ENCODE peak calls at places on chromosomes 12 and 14, in five cellular contexts. One of them, this sample, is unnamed.

GRCh38 chr14:54981698-54982097 is 45.2 kb downstream of the WDHD1 start:
- DNase-seq in choroid plexus epithelial cell: peak; percentile 48
- DNase-seq in HTR-8/SVneo: no peak
- DNase-seq in activated T-cell treated with anti-CD3 and anti-CD28 coated beads for 1 hour: no peak
- DNase-seq in D341Med: no peak
- DNase-seq in this sample: no peak

GRCh38 chr14:91295276-91295845 is 50.9 kb upstream of the GPR68 start:
- DNase-seq in activated T-cell treated with anti-CD3 and anti-CD28 coated beads for 1 hour: no peak
- DNase-seq in D341Med: no peak
- DNase-seq in HTR-8/SVneo: no peak
- DNase-seq in choroid plexus epithelial cell: no peak
- DNase-seq in this sample: no peak

GRCh38 chr14:63938198-63939005 is 85.6 kb downstream of the SYNE2 start:
- DNase-seq in activated T-cell treated with anti-CD3 and anti-CD28 coated beads for 1 hour: no peak
- DNase-seq in D341Med: no peak
- DNase-seq in HTR-8/SVneo: no peak
- DNase-seq in choroid plexus epithelial cell: peak; percentile 61
- DNase-seq in this sample: no peak

GRCh38 chr12:92848740-92849139 is 80.4 kb downstream of the EEA1 start:
- DNase-seq in D341Med: no peak
- DNase-seq in HTR-8/SVneo: no peak
- DNase-seq in activated T-cell treated with anti-CD3 and anti-CD28 coated beads for 1 hour: no peak
- DNase-seq in choroid plexus epithelial cell: no peak
- DNase-seq in this sample: no peak

GRCh38 chr12:71484272-71484905 is 44.8 kb downstream of the LGR5 start:
- DNase-seq in choroid plexus epithelial cell: no peak
- DNase-seq in D341Med: no peak
- DNase-seq in HTR-8/SVneo: no peak
- DNase-seq in activated T-cell treated with anti-CD3 and anti-CD28 coated beads for 1 hour: no peak
- DNase-seq in this sample: no peak

GRCh38 chr12:4117386-4118016 is 156.1 kb upstream of the CCND2 start:
- DNase-seq in HTR-8/SVneo: no peak
- DNase-seq in D341Med: no peak
- DNase-seq in activated T-cell treated with anti-CD3 and anti-CD28 coated beads for 1 hour: no peak
- DNase-seq in choroid plexus epithelial cell: no peak
- DNase-seq in this sample: no peak

GRCh38 chr14:39433452-39433813 is 1.2 kb upstream of the FBXO33 start:
- DNase-seq in choroid plexus epithelial cell: no peak
- DNase-seq in activated T-cell treated with anti-CD3 and anti-CD28 coated beads for 1 hour: no peak
- DNase-seq in HTR-8/SVneo: no peak
- DNase-seq in D341Med: no peak
- DNase-seq in this sample: no peak

GRCh38 chr12:121513464-121514183 is 67.2 kb downstream of the KDM2B start:
- DNase-seq in activated T-cell treated with anti-CD3 and anti-CD28 coated beads for 1 hour: no peak
- DNase-seq in choroid plexus epithelial cell: no peak
- DNase-seq in D341Med: no peak
- DNase-seq in HTR-8/SVneo: peak; percentile 60
- DNase-seq in this sample: no peak

GRCh38 chr12:79706676-79707075 is 15.9 kb upstream of the PAWR start:
- DNase-seq in choroid plexus epithelial cell: no peak
- DNase-seq in HTR-8/SVneo: no peak
- DNase-seq in activated T-cell treated with anti-CD3 and anti-CD28 coated beads for 1 hour: no peak
- DNase-seq in D341Med: no peak
- DNase-seq in this sample: no peak

GRCh38 chr14:103519043-103519836 is 3.4 kb downstream of the CKB start:
- DNase-seq in choroid plexus epithelial cell: peak; percentile 44
- DNase-seq in activated T-cell treated with anti-CD3 and anti-CD28 coated beads for 1 hour: no peak
- DNase-seq in D341Med: no peak
- DNase-seq in HTR-8/SVneo: no peak
- DNase-seq in this sample: no peak

GRCh38 chr12:89350661-89351488 is 1.4 kb downstream of the DUSP6 start:
- DNase-seq in HTR-8/SVneo: no peak
- DNase-seq in D341Med: no peak
- DNase-seq in activated T-cell treated with anti-CD3 and anti-CD28 coated beads for 1 hour: no peak
- DNase-seq in choroid plexus epithelial cell: peak; percentile 50
- DNase-seq in this sample: no peak

GRCh38 chr14:99263564-99264330 is 8.2 kb downstream of the BCL11B start:
- DNase-seq in choroid plexus epithelial cell: no peak
- DNase-seq in HTR-8/SVneo: no peak
- DNase-seq in activated T-cell treated with anti-CD3 and anti-CD28 coated beads for 1 hour: no peak
- DNase-seq in D341Med: no peak
- DNase-seq in this sample: no peak

GRCh38 chr12:130451001-130451930 is 113.6 kb downstream of the PIWIL1 start:
- DNase-seq in activated T-cell treated with anti-CD3 and anti-CD28 coated beads for 1 hour: no peak
- DNase-seq in choroid plexus epithelial cell: no peak
- DNase-seq in D341Med: no peak
- DNase-seq in HTR-8/SVneo: no peak
- DNase-seq in this sample: no peak

GRCh38 chr14:51750542-51750941 is 98.8 kb downstream of the FRMD6 start:
- DNase-seq in HTR-8/SVneo: no peak
- DNase-seq in activated T-cell treated with anti-CD3 and anti-CD28 coated beads for 1 hour: no peak
- DNase-seq in choroid plexus epithelial cell: no peak
- DNase-seq in D341Med: no peak
- DNase-seq in this sample: no peak

GRCh38 chr14:52018970-52019369 is 29.6 kb downstream of the RTRAF start:
- DNase-seq in activated T-cell treated with anti-CD3 and anti-CD28 coated beads for 1 hour: no peak
- DNase-seq in choroid plexus epithelial cell: no peak
- DNase-seq in D341Med: no peak
- DNase-seq in HTR-8/SVneo: no peak
- DNase-seq in this sample: no peak

GRCh38 chr14:100134591-100134990 is 24.9 kb downstream of the DEGS2 start:
- DNase-seq in HTR-8/SVneo: no peak
- DNase-seq in D341Med: no peak
- DNase-seq in choroid plexus epithelial cell: no peak
- DNase-seq in activated T-cell treated with anti-CD3 and anti-CD28 coated beads for 1 hour: no peak
- DNase-seq in this sample: no peak

GRCh38 chr14:55440385-55440784 is at the start of gene TBPL2:
- DNase-seq in activated T-cell treated with anti-CD3 and anti-CD28 coated beads for 1 hour: no peak
- DNase-seq in choroid plexus epithelial cell: no peak
- DNase-seq in HTR-8/SVneo: no peak
- DNase-seq in D341Med: no peak
- DNase-seq in this sample: no peak

GRCh38 chr14:102518063-102518648 is 8.6 kb upstream of the ANKRD9 start:
- DNase-seq in D341Med: no peak
- DNase-seq in activated T-cell treated with anti-CD3 and anti-CD28 coated beads for 1 hour: no peak
- DNase-seq in choroid plexus epithelial cell: no peak
- DNase-seq in HTR-8/SVneo: no peak
- DNase-seq in this sample: no peak

GRCh38 chr12:120225200-120225558 is 24.3 kb upstream of the RPLP0 start:
- DNase-seq in HTR-8/SVneo: no peak
- DNase-seq in D341Med: peak; percentile 63
- DNase-seq in activated T-cell treated with anti-CD3 and anti-CD28 coated beads for 1 hour: no peak
- DNase-seq in choroid plexus epithelial cell: no peak
- DNase-seq in this sample: no peak

GRCh38 chr12:121060149-121061001 is 21.3 kb upstream of the OASL start:
- DNase-seq in HTR-8/SVneo: peak; percentile 60
- DNase-seq in choroid plexus epithelial cell: peak; percentile 67
- DNase-seq in activated T-cell treated with anti-CD3 and anti-CD28 coated beads for 1 hour: peak; percentile 28
- DNase-seq in D341Med: peak; percentile 46
- DNase-seq in this sample: no peak

GRCh38 chr12:121789800-121790748 is 3.4 kb downstream of the RHOF start:
- DNase-seq in HTR-8/SVneo: no peak
- DNase-seq in choroid plexus epithelial cell: no peak
- DNase-seq in activated T-cell treated with anti-CD3 and anti-CD28 coated beads for 1 hour: peak; percentile 91
- DNase-seq in D341Med: no peak
- DNase-seq in this sample: no peak

This sample was measured in NCI-H524 treated with DMSO at 0.1 percent for 48 hours.